ENCODE peak calls at places on chromosomes 6 and 20, in seven cellular contexts. One of them, this sample, is unnamed.

GRCh38 chr20:20699917-20700316 is 12.5 kb downstream of the RALGAPA2 start:
- DNase-seq in SK-N-SH: no peak
- DNase-seq in HCT116: no peak
- DNase-seq in HepG2: no peak
- DNase-seq in K562: no peak
- DNase-seq in H1: no peak
- DNase-seq in GM12878: no peak
- DNase-seq in this sample: no peak

GRCh38 chr6:31575335-31575901 is at the start of gene TNF:
- DNase-seq in SK-N-SH: no peak
- DNase-seq in HCT116: no peak
- DNase-seq in HepG2: no peak
- DNase-seq in K562: no peak
- DNase-seq in H1: no peak
- DNase-seq in GM12878: peak
- DNase-seq in this sample: peak

GRCh38 chr20:33944914-33945313 is 48.8 kb upstream of the RALY start:
- DNase-seq in SK-N-SH: no peak
- DNase-seq in HCT116: no peak
- DNase-seq in HepG2: peak
- DNase-seq in K562: no peak
- DNase-seq in H1: no peak
- DNase-seq in GM12878: no peak
- DNase-seq in this sample: no peak

GRCh38 chr20:561437-562231 is 18.0 kb upstream of the CSNK2A1 start:
- DNase-seq in SK-N-SH: peak
- DNase-seq in HCT116: peak
- DNase-seq in HepG2: peak
- DNase-seq in K562: peak
- DNase-seq in H1: peak
- DNase-seq in GM12878: no peak
- DNase-seq in this sample: peak

GRCh38 chr6:155380666-155381332 is 66.5 kb upstream of the TFB1M start:
- DNase-seq in SK-N-SH: no peak
- DNase-seq in HCT116: no peak
- DNase-seq in HepG2: peak
- DNase-seq in K562: no peak
- DNase-seq in H1: no peak
- DNase-seq in GM12878: no peak
- DNase-seq in this sample: no peak

GRCh38 chr20:33859157-33859695 is 48.1 kb downstream of the CHMP4B start:
- DNase-seq in SK-N-SH: no peak
- DNase-seq in HCT116: no peak
- DNase-seq in HepG2: peak
- DNase-seq in K562: no peak
- DNase-seq in H1: no peak
- DNase-seq in GM12878: no peak
- DNase-seq in this sample: peak

GRCh38 chr20:20253744-20254330 is 114.1 kb upstream of the INSM1 start:
- DNase-seq in SK-N-SH: no peak
- DNase-seq in HCT116: no peak
- DNase-seq in HepG2: no peak
- DNase-seq in K562: no peak
- DNase-seq in H1: no peak
- DNase-seq in GM12878: no peak
- DNase-seq in this sample: no peak

GRCh38 chr6:39416728-39417127 is 94.2 kb upstream of the KCNK16 start:
- DNase-seq in SK-N-SH: no peak
- DNase-seq in HCT116: no peak
- DNase-seq in HepG2: no peak
- DNase-seq in K562: no peak
- DNase-seq in H1: no peak
- DNase-seq in GM12878: no peak
- DNase-seq in this sample: peak

GRCh38 chr20:59441860-59442810 is 141.7 kb downstream of the EDN3 start:
- DNase-seq in SK-N-SH: peak
- DNase-seq in HCT116: no peak
- DNase-seq in HepG2: no peak
- DNase-seq in K562: no peak
- DNase-seq in H1: no peak
- DNase-seq in GM12878: no peak
- DNase-seq in this sample: no peak

GRCh38 chr20:61817575-61817974 is 248.1 kb downstream of the TAF4 start:
- DNase-seq in SK-N-SH: no peak
- DNase-seq in HCT116: no peak
- DNase-seq in HepG2: no peak
- DNase-seq in K562: no peak
- DNase-seq in H1: no peak
- DNase-seq in GM12878: no peak
- DNase-seq in this sample: no peak

GRCh38 chr6:130906736-130907381 is 79.7 kb downstream of the SMLR1 start:
- DNase-seq in SK-N-SH: no peak
- DNase-seq in HCT116: no peak
- DNase-seq in HepG2: no peak
- DNase-seq in K562: no peak
- DNase-seq in H1: no peak
- DNase-seq in GM12878: no peak
- DNase-seq in this sample: no peak

GRCh38 chr6:33165581-33166258 is 26.5 kb downstream of the COL11A2 start:
- DNase-seq in SK-N-SH: no peak
- DNase-seq in HCT116: no peak
- DNase-seq in HepG2: no peak
- DNase-seq in K562: no peak
- DNase-seq in H1: no peak
- DNase-seq in GM12878: no peak
- DNase-seq in this sample: no peak

GRCh38 chr6:148152244-148152643 is 190.4 kb upstream of the SASH1 start:
- DNase-seq in SK-N-SH: no peak
- DNase-seq in HCT116: no peak
- DNase-seq in HepG2: no peak
- DNase-seq in K562: no peak
- DNase-seq in H1: no peak
- DNase-seq in GM12878: no peak
- DNase-seq in this sample: no peak

GRCh38 chr6:4942673-4943009 is 61.2 kb downstream of the RPP40 start:
- DNase-seq in SK-N-SH: no peak
- DNase-seq in HCT116: no peak
- DNase-seq in HepG2: no peak
- DNase-seq in K562: no peak
- DNase-seq in H1: no peak
- DNase-seq in GM12878: no peak
- DNase-seq in this sample: no peak

GRCh38 chr20:18666803-18667460 is 79.1 kb downstream of the DTD1 start:
- DNase-seq in SK-N-SH: peak
- DNase-seq in HCT116: no peak
- DNase-seq in HepG2: no peak
- DNase-seq in K562: no peak
- DNase-seq in H1: no peak
- DNase-seq in GM12878: no peak
- DNase-seq in this sample: no peak

GRCh38 chr6:153183925-153184324 is 52.8 kb upstream of the RGS17 start:
- DNase-seq in SK-N-SH: no peak
- DNase-seq in HCT116: no peak
- DNase-seq in HepG2: no peak
- DNase-seq in K562: no peak
- DNase-seq in H1: no peak
- DNase-seq in GM12878: no peak
- DNase-seq in this sample: no peak

GRCh38 chr6:87026961-87027360 is 67.9 kb downstream of the CGA start:
- DNase-seq in SK-N-SH: no peak
- DNase-seq in HCT116: no peak
- DNase-seq in HepG2: no peak
- DNase-seq in K562: no peak
- DNase-seq in H1: no peak
- DNase-seq in GM12878: no peak
- DNase-seq in this sample: no peak

GRCh38 chr6:146673069-146673468 is 74.3 kb downstream of the ADGB start:
- DNase-seq in SK-N-SH: no peak
- DNase-seq in HCT116: no peak
- DNase-seq in HepG2: no peak
- DNase-seq in K562: no peak
- DNase-seq in H1: no peak
- DNase-seq in GM12878: no peak
- DNase-seq in this sample: no peak

DNA sequence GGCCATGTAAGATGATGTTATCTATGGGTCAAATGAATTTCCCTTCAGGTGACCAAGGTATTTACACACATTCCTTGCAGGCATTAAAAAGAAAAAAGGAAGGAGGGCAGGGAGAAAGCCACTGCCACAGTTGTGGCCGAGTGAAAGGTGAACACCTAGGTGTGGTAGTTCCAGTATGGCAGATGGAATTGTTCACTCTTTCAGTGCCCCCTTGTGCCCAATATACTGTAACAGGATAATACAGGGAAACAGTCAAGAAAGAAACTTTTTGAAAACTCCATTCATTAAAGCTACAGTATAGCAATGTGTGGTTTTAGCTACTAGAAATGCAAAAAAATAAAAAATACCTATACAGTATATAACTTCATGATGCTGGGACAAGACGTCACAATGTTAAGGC is 52.1 kb downstream of the BMP2 start:
- DNase-seq in SK-N-SH: no peak
- DNase-seq in HCT116: no peak
- DNase-seq in HepG2: peak
- DNase-seq in K562: no peak
- DNase-seq in H1: no peak
- DNase-seq in GM12878: no peak
- DNase-seq in this sample: no peak
- TF ChIP-seq JUND in SK-N-SH: no peak
- TF ChIP-seq JUND in HCT116: no peak
- TF ChIP-seq JUND in HepG2: no peak
- TF ChIP-seq JUND in K562: no peak
- TF ChIP-seq JUND in H1: no peak
- TF ChIP-seq JUND in GM12878: no peak
- TF ChIP-seq JUND in this sample: no peak

GRCh38 chr20:39913274-39913673 is 775.8 kb downstream of the MAFB start:
- DNase-seq in SK-N-SH: no peak
- DNase-seq in HCT116: no peak
- DNase-seq in HepG2: no peak
- DNase-seq in K562: no peak
- DNase-seq in H1: no peak
- DNase-seq in GM12878: no peak
- DNase-seq in this sample: no peak
- TF ChIP-seq JUND in SK-N-SH: no peak
- TF ChIP-seq JUND in HCT116: no peak
- TF ChIP-seq JUND in HepG2: no peak
- TF ChIP-seq JUND in K562: no peak
- TF ChIP-seq JUND in H1: no peak
- TF ChIP-seq JUND in GM12878: no peak
- TF ChIP-seq JUND in this sample: no peak

DNA sequence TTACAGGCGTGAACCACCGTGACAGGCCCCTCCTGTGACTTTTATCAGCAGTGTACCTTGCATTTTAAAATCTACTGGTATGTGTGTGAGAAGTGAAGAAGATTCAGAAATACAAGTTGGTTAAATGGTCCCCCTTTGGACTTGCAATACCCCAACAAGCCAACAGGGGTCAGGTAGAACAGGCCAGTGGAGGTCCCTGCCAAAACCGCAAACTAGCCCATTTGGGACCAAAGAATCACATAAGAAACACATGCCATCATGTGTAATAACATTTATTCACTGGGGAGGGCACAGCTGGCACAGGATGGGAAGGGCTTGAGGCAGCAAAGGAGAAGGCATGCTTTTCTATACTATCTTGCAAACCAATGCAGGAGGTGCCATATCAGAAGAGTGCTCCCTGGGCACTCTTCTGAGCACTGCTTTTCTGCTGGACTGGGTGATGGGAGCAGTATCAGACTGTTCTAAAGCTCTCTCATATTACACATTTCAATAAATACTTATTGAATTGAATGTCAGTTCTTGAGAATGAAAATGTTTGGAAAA is 116.1 kb upstream of the TRAF3IP2 start:
- DNase-seq in SK-N-SH: peak
- DNase-seq in HCT116: peak
- DNase-seq in HepG2: peak
- DNase-seq in K562: peak
- DNase-seq in H1: peak
- DNase-seq in GM12878: no peak
- DNase-seq in this sample: no peak
- TF ChIP-seq JUND in SK-N-SH: no peak
- TF ChIP-seq JUND in HCT116: no peak
- TF ChIP-seq JUND in HepG2: no peak
- TF ChIP-seq JUND in K562: no peak
- TF ChIP-seq JUND in H1: no peak
- TF ChIP-seq JUND in GM12878: no peak
- TF ChIP-seq JUND in this sample: no peak

GRCh38 chr6:169255643-169256042 is 2.0 kb upstream of the THBS2 start:
- DNase-seq in SK-N-SH: no peak
- DNase-seq in HCT116: no peak
- DNase-seq in HepG2: no peak
- DNase-seq in K562: no peak
- DNase-seq in H1: no peak
- DNase-seq in GM12878: no peak
- DNase-seq in this sample: no peak

GRCh38 chr6:169253341-169253740 is 305 bp downstream of the THBS2 start:
- DNase-seq in SK-N-SH: no peak
- DNase-seq in HCT116: no peak
- DNase-seq in HepG2: no peak
- DNase-seq in K562: no peak
- DNase-seq in H1: no peak
- DNase-seq in GM12878: no peak
- DNase-seq in this sample: no peak

GRCh38 chr6:169253745-169254238 is at the start of gene THBS2:
- DNase-seq in SK-N-SH: no peak
- DNase-seq in HCT116: no peak
- DNase-seq in HepG2: no peak
- DNase-seq in K562: no peak
- DNase-seq in H1: peak
- DNase-seq in GM12878: no peak
- DNase-seq in this sample: no peak

GRCh38 chr6:169256061-169256460 is 2.4 kb upstream of the THBS2 start:
- DNase-seq in SK-N-SH: no peak
- DNase-seq in HCT116: no peak
- DNase-seq in HepG2: no peak
- DNase-seq in K562: no peak
- DNase-seq in H1: no peak
- DNase-seq in GM12878: no peak
- DNase-seq in this sample: no peak

DNA sequence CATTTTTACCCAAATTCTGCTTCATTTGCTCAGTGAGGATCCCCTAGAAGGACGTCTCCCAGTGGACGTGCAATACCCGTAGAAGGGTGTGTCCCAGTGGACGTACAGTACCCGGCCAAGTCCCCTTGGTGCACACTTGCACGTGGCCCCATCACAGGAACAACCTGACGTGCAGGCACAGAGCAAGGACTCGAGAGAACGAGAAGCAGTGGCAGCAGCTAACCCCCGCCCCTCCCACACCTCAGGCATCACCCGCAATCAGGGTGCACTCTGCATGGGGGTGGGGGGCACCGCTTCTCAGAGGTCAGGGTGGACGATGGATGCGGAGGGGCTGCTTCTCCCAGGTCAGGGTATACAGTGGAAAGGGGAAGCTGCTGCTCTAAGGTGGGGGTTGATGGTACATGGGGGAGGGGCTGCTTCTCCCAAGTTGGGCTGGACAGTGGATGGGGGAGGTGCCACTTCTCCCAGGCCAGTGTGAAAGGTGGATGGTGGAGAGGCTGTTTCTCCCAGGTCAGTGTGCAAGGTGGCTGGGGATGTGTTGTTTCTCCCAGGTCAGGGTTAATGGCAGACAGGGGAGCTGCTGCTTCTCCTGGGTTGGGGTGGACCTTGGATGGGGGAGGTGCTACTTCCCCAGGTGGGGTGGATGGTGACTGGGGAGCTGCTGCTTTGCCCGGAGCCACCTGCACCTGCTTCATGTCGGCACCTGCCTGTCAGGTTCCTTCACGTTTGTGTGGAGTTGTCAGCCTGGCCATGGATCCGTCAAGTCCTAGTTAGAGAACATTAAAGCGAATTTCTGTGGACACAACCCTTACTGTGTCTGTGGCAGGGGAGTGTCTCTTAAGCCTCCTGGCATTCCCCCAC is 1.0 kb upstream of the THBS2 start:
- DNase-seq in SK-N-SH: no peak
- DNase-seq in HCT116: no peak
- DNase-seq in HepG2: no peak
- DNase-seq in K562: no peak
- DNase-seq in H1: no peak
- DNase-seq in GM12878: no peak
- DNase-seq in this sample: no peak
- TF ChIP-seq JUND in SK-N-SH: no peak
- TF ChIP-seq JUND in HCT116: no peak
- TF ChIP-seq JUND in HepG2: no peak
- TF ChIP-seq JUND in K562: no peak
- TF ChIP-seq JUND in H1: no peak
- TF ChIP-seq JUND in GM12878: no peak
- TF ChIP-seq JUND in this sample: no peak

This sample was measured in T47D.